ENCODE peak calls at places on chromosomes 12 and 14, in four cellular contexts. G is AML-193; K is activated naive CD4-positive, alpha-beta T cell treated with anti-CD3 and anti-CD28 coated beads for 36 hours; M is HS-27A. V is an unnamed sample.

GRCh38 chr14:65472189-65472588 is 59.7 kb downstream of the FUT8 start:
- DNase-seq in K (no peak), M (no peak), G (no peak), V (no peak)

GRCh38 chr12:31323466-31324115 is 2.4 kb downstream of the SINHCAF start:
- DNase-seq in G (no peak), K (peak; percentile 66), M (no peak), V (no peak)

GRCh38 chr14:71460091-71460490 is 472.1 kb upstream of the RGS6 start:
- DNase-seq in K (no peak), M (no peak), G (no peak), V (no peak)

GRCh38 chr14:54737132-54737711 is 165.4 kb downstream of the GCH1 start:
- DNase-seq in M (no peak), G (no peak), K (peak; percentile 36), V (no peak)

GRCh38 chr14:67166450-67166853 is 22.8 kb upstream of the GARIN2 start:
- DNase-seq in M (peak; percentile 33), K (peak; percentile 71), G (peak; percentile 45), V (no peak)

GRCh38 chr14:104341532-104342434 is 203.4 kb downstream of the KIF26A start:
- DNase-seq in K (peak; percentile 48), M (no peak), G (no peak), V (no peak)

GRCh38 chr12:119749666-119750065 is 81.7 kb downstream of the PRKAB1 start:
- DNase-seq in G (no peak), K (no peak), M (no peak), V (no peak)

GRCh38 chr12:79900199-79900598 is 34.7 kb downstream of the PPP1R12A start:
- DNase-seq in G (no peak), M (no peak), K (no peak), V (no peak)

GRCh38 chr14:32703246-32703645 is 235.4 kb upstream of the NPAS3 start:
- DNase-seq in K (no peak), G (no peak), M (no peak), V (no peak)

GRCh38 chr14:23612802-23613201 is 23.4 kb upstream of the DHRS2 start:
- DNase-seq in K (no peak), M (no peak), G (no peak), V (no peak)

GRCh38 chr12:2960432-2960956 is 1.3 kb downstream of the TEAD4 start:
- DNase-seq in M (no peak), G (no peak), K (peak; percentile 24), V (no peak)

GRCh38 chr12:32043928-32044549 is 62.6 kb upstream of the BICD1 start:
- DNase-seq in K (no peak), G (no peak), M (no peak), V (no peak)

GRCh38 chr12:54390176-54390667 is 5.7 kb upstream of the ZNF385A start:
- DNase-seq in G (no peak), M (no peak), K (no peak), V (no peak)

GRCh38 chr12:27982380-27982779 is 9.8 kb upstream of the PTHLH start:
- DNase-seq in M (no peak), K (no peak), G (no peak), V (no peak)

GRCh38 chr12:52636189-52636588 is 15.8 kb downstream of the KRT2 start:
- DNase-seq in M (no peak), G (peak; percentile 54), K (no peak), V (no peak)

GRCh38 chr14:28875937-28876910 is 109.6 kb downstream of the FOXG1 start:
- DNase-seq in K (no peak), M (no peak), G (no peak), V (no peak)

GRCh38 chr14:93171366-93171765 is 13.3 kb downstream of the MOAP1 start:
- DNase-seq in M (no peak), K (no peak), G (no peak), V (no peak)

GRCh38 chr12:124869011-124869665 is 5.5 kb upstream of the SCARB1 start:
- DNase-seq in K (peak; percentile 32), M (no peak), G (peak; percentile 94), V (no peak)

GRCh38 chr12:26135010-26135420 is 10.2 kb upstream of the BHLHE41 start:
- DNase-seq in M (no peak), K (no peak), G (no peak), V (no peak)

GRCh38 chr14:63670692-63671091 is 29.0 kb upstream of the WDR89 start:
- DNase-seq in K (no peak), M (no peak), G (no peak), V (no peak)

GRCh38 chr12:7064516-7064915 is 4.0 kb downstream of the C1S start:
- DNase-seq in G (no peak), M (no peak), K (no peak), V (no peak)

GRCh38 chr14:59017285-59017965 is 171.0 kb upstream of the DAAM1 start:
- DNase-seq in M (no peak), G (no peak), K (no peak), V (no peak)

GRCh38 chr14:30142216-30142615 is 214.6 kb upstream of the PRKD1 start:
- DNase-seq in M (no peak), K (no peak), G (no peak), V (no peak)

GRCh38 chr14:91249841-91250616 is 5.5 kb upstream of the GPR68 start:
- DNase-seq in M (no peak), G (peak; percentile 95), K (peak; percentile 42), V (no peak)

GRCh38 chr12:3200779-3201738 is 123.9 kb downstream of the TSPAN9 start:
- DNase-seq in K (no peak), M (no peak), G (no peak), V (no peak)

GRCh38 chr12:101051151-101051550 is 158.9 kb downstream of the SLC5A8 start:
- DNase-seq in G (no peak), K (no peak), M (no peak), V (no peak)

GRCh38 chr14:105385698-105386365 is 12.5 kb upstream of the TEX22 start:
- DNase-seq in M (no peak), G (no peak), K (no peak), V (no peak)

GRCh38 chr14:91223028-91223783 is 21.3 kb downstream of the GPR68 start:
- DNase-seq in G (no peak), M (no peak), K (peak; percentile 77), V (no peak)

GRCh38 chr14:94364964-94365363 is 23.4 kb downstream of the SERPINA1 start:
- DNase-seq in M (no peak), G (no peak), K (no peak), V (no peak)

GRCh38 chr12:22982635-22983034 is 357.7 kb downstream of the ETNK1 start:
- DNase-seq in K (no peak), M (no peak), G (no peak), V (no peak)

GRCh38 chr12:116590561-116590960 is 31.4 kb downstream of the MAP1LC3B2 start:
- DNase-seq in M (no peak), G (peak; percentile 54), K (no peak), V (no peak)

GRCh38 chr12:51441583-51441982 is 17.0 kb downstream of the SLC4A8 start:
- DNase-seq in K (peak; percentile 18), M (no peak), G (no peak), V (no peak)

GRCh38 chr12:119202121-119202527 is 23.4 kb downstream of the HSPB8 start:
- DNase-seq in M (no peak), K (no peak), G (no peak), V (no peak)